ENCODE peak calls at places on chromosomes 11 and 22, in seven cellular contexts. One of them, this sample, is unnamed.

GRCh38 chr11:5304046-5304445 is 2.3 kb upstream of the OR51B4 start:
- DNase-seq in AG10803: peak
- DNase-seq in PC-3: no peak
- DNase-seq in glutamatergic neuron: no peak
- DNase-seq in brain microvascular endothelial cell: peak
- DNase-seq in bronchial epithelial cell: no peak
- DNase-seq in endothelial cell: no peak
- DNase-seq in this sample: no peak

GRCh38 chr11:94740975-94741707 is 27.0 kb upstream of the AMOTL1 start:
- DNase-seq in AG10803: peak
- DNase-seq in PC-3: peak
- DNase-seq in glutamatergic neuron: peak
- DNase-seq in brain microvascular endothelial cell: peak
- DNase-seq in bronchial epithelial cell: peak
- DNase-seq in endothelial cell: peak
- DNase-seq in this sample: peak

GRCh38 chr11:125049393-125049792 is 13.7 kb upstream of the SLC37A2 start:
- DNase-seq in AG10803: no peak
- DNase-seq in PC-3: no peak
- DNase-seq in glutamatergic neuron: no peak
- DNase-seq in brain microvascular endothelial cell: no peak
- DNase-seq in bronchial epithelial cell: peak
- DNase-seq in endothelial cell: no peak
- DNase-seq in this sample: no peak

GRCh38 chr22:43390166-43390565 is 21.6 kb upstream of the MPPED1 start:
- DNase-seq in AG10803: no peak
- DNase-seq in PC-3: no peak
- DNase-seq in glutamatergic neuron: no peak
- DNase-seq in brain microvascular endothelial cell: no peak
- DNase-seq in bronchial epithelial cell: no peak
- DNase-seq in endothelial cell: no peak
- DNase-seq in this sample: no peak

GRCh38 chr22:24142241-24142640 is 39.0 kb upstream of the SUSD2 start:
- DNase-seq in AG10803: no peak
- DNase-seq in PC-3: peak
- DNase-seq in glutamatergic neuron: no peak
- DNase-seq in brain microvascular endothelial cell: no peak
- DNase-seq in bronchial epithelial cell: peak
- DNase-seq in endothelial cell: no peak
- DNase-seq in this sample: no peak

GRCh38 chr11:123020968-123021367 is 39.3 kb upstream of the BSX start:
- DNase-seq in AG10803: peak
- DNase-seq in PC-3: peak
- DNase-seq in glutamatergic neuron: peak
- DNase-seq in brain microvascular endothelial cell: peak
- DNase-seq in bronchial epithelial cell: peak
- DNase-seq in endothelial cell: peak
- DNase-seq in this sample: peak

GRCh38 chr11:94171693-94172440 is 43.2 kb downstream of the PANX1 start:
- DNase-seq in AG10803: peak
- DNase-seq in PC-3: peak
- DNase-seq in glutamatergic neuron: peak
- DNase-seq in brain microvascular endothelial cell: peak
- DNase-seq in bronchial epithelial cell: no peak
- DNase-seq in endothelial cell: peak
- DNase-seq in this sample: peak

GRCh38 chr11:106398396-106399074 is 321.1 kb downstream of the AASDHPPT start:
- DNase-seq in AG10803: peak
- DNase-seq in PC-3: peak
- DNase-seq in glutamatergic neuron: no peak
- DNase-seq in brain microvascular endothelial cell: peak
- DNase-seq in bronchial epithelial cell: no peak
- DNase-seq in endothelial cell: no peak
- DNase-seq in this sample: no peak

GRCh38 chr11:70420008-70420464 is 21.7 kb downstream of the CTTN start:
- DNase-seq in AG10803: no peak
- DNase-seq in PC-3: peak
- DNase-seq in glutamatergic neuron: no peak
- DNase-seq in brain microvascular endothelial cell: peak
- DNase-seq in bronchial epithelial cell: peak
- DNase-seq in endothelial cell: no peak
- DNase-seq in this sample: no peak

GRCh38 chr11:116738975-116739374 is 33.8 kb downstream of the BUD13 start:
- DNase-seq in AG10803: no peak
- DNase-seq in PC-3: no peak
- DNase-seq in glutamatergic neuron: no peak
- DNase-seq in brain microvascular endothelial cell: no peak
- DNase-seq in bronchial epithelial cell: no peak
- DNase-seq in endothelial cell: no peak
- DNase-seq in this sample: no peak

GRCh38 chr11:116732740-116733385 is 39.9 kb downstream of the BUD13 start:
- DNase-seq in AG10803: peak
- DNase-seq in PC-3: peak
- DNase-seq in glutamatergic neuron: peak
- DNase-seq in brain microvascular endothelial cell: peak
- DNase-seq in bronchial epithelial cell: peak
- DNase-seq in endothelial cell: peak
- DNase-seq in this sample: peak

GRCh38 chr11:116733386-116733755 is 39.4 kb downstream of the BUD13 start:
- DNase-seq in AG10803: no peak
- DNase-seq in PC-3: no peak
- DNase-seq in glutamatergic neuron: no peak
- DNase-seq in brain microvascular endothelial cell: no peak
- DNase-seq in bronchial epithelial cell: no peak
- DNase-seq in endothelial cell: no peak
- DNase-seq in this sample: no peak

GRCh38 chr11:116733959-116734517 is 38.7 kb downstream of the BUD13 start:
- DNase-seq in AG10803: no peak
- DNase-seq in PC-3: no peak
- DNase-seq in glutamatergic neuron: no peak
- DNase-seq in brain microvascular endothelial cell: no peak
- DNase-seq in bronchial epithelial cell: no peak
- DNase-seq in endothelial cell: no peak
- DNase-seq in this sample: no peak

GRCh38 chr11:116736763-116737162 is 36.0 kb downstream of the BUD13 start:
- DNase-seq in AG10803: no peak
- DNase-seq in PC-3: peak
- DNase-seq in glutamatergic neuron: no peak
- DNase-seq in brain microvascular endothelial cell: no peak
- DNase-seq in bronchial epithelial cell: peak
- DNase-seq in endothelial cell: no peak
- DNase-seq in this sample: no peak
- TF ChIP-seq CTCF in AG10803: no peak
- TF ChIP-seq CTCF in PC-3: peak
- TF ChIP-seq CTCF in glutamatergic neuron: no peak
- TF ChIP-seq CTCF in brain microvascular endothelial cell: peak
- TF ChIP-seq CTCF in bronchial epithelial cell: peak
- TF ChIP-seq CTCF in endothelial cell: no peak
- TF ChIP-seq CTCF in this sample: no peak

DNA sequence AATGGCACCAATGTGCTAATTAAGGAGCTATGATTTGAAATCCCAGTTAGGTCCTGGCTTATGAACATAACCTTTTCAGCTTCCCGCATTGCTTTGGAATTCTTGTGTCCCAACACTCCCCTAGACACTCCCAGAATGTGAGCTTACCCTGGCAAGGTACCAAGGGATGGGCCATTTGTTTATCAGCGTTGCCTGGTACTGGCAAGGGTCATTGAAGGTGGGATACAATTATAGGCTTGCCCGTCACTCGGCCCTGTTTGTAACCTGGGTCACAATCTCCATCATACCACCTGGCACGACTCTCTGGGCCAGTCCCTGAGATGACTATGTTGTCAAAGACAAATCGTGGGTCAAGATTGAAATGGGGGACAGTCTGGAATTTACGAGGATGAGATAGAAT is 5.3 kb downstream of the CSRP3 start:
- DNase-seq in AG10803: no peak
- DNase-seq in PC-3: no peak
- DNase-seq in glutamatergic neuron: no peak
- DNase-seq in brain microvascular endothelial cell: no peak
- DNase-seq in bronchial epithelial cell: no peak
- DNase-seq in endothelial cell: no peak
- DNase-seq in this sample: no peak
- TF ChIP-seq CTCF in AG10803: no peak
- TF ChIP-seq CTCF in PC-3: no peak
- TF ChIP-seq CTCF in glutamatergic neuron: no peak
- TF ChIP-seq CTCF in brain microvascular endothelial cell: no peak
- TF ChIP-seq CTCF in bronchial epithelial cell: no peak
- TF ChIP-seq CTCF in endothelial cell: no peak
- TF ChIP-seq CTCF in this sample: no peak

DNA sequence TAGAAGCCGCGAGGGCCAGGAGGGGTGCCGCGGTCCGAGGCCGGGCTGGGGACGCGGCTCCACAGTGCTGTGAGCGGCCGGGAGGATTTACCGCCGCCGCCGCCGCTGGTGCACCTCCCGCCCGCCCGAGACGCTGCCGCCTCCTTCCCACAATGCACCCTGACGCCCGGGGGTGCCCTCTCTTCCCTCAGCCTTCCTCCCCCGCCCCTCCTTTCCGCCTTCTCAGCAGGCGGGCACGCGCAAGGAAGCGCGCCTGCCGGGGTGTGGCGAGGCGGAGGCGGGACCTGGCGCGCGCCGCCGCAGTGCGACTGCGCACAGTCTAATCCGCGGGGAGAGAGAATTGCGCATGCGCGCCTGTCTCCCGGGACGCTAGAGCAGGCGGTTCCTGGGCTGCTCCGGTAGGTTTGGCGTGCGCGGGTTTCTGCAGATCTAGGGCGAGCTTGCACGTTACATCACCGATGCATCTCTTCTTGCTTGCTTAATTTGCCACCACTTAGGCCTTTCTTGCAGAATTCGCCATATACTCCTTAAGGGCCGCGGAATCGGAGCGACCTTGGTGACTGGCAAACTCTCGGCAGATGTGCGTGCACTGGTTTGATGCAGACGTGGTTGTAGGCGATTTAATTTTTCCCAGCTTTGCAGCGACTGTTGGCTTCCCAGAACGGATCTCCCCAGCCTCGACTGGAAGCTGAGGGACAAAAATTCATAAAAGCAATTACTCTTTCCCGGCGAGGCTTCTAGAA is at the start of the genes GVQW3 and THAP12:
- DNase-seq in AG10803: peak
- DNase-seq in PC-3: peak
- DNase-seq in glutamatergic neuron: peak
- DNase-seq in brain microvascular endothelial cell: peak
- DNase-seq in bronchial epithelial cell: peak
- DNase-seq in endothelial cell: peak
- DNase-seq in this sample: peak
- TF ChIP-seq CTCF in AG10803: no peak
- TF ChIP-seq CTCF in PC-3: peak
- TF ChIP-seq CTCF in glutamatergic neuron: no peak
- TF ChIP-seq CTCF in brain microvascular endothelial cell: peak
- TF ChIP-seq CTCF in bronchial epithelial cell: no peak
- TF ChIP-seq CTCF in endothelial cell: no peak
- TF ChIP-seq CTCF in this sample: peak

GRCh38 chr22:26673485-26673884 is 16.1 kb downstream of the MIAT start:
- DNase-seq in AG10803: peak
- DNase-seq in PC-3: peak
- DNase-seq in glutamatergic neuron: no peak
- DNase-seq in brain microvascular endothelial cell: peak
- DNase-seq in bronchial epithelial cell: peak
- DNase-seq in endothelial cell: no peak
- DNase-seq in this sample: no peak

GRCh38 chr22:26675687-26676273 is 18.4 kb downstream of the MIAT start:
- DNase-seq in AG10803: no peak
- DNase-seq in PC-3: no peak
- DNase-seq in glutamatergic neuron: no peak
- DNase-seq in brain microvascular endothelial cell: no peak
- DNase-seq in bronchial epithelial cell: no peak
- DNase-seq in endothelial cell: no peak
- DNase-seq in this sample: no peak

GRCh38 chr22:26672060-26672471 is 14.7 kb downstream of the MIAT start:
- DNase-seq in AG10803: no peak
- DNase-seq in PC-3: no peak
- DNase-seq in glutamatergic neuron: no peak
- DNase-seq in brain microvascular endothelial cell: no peak
- DNase-seq in bronchial epithelial cell: no peak
- DNase-seq in endothelial cell: no peak
- DNase-seq in this sample: peak

GRCh38 chr22:26672590-26673468 is 15.4 kb downstream of the MIAT start:
- DNase-seq in AG10803: peak
- DNase-seq in PC-3: peak
- DNase-seq in glutamatergic neuron: peak
- DNase-seq in brain microvascular endothelial cell: peak
- DNase-seq in bronchial epithelial cell: peak
- DNase-seq in endothelial cell: peak
- DNase-seq in this sample: peak

GRCh38 chr22:26674211-26675190 is 17.1 kb downstream of the MIAT start:
- DNase-seq in AG10803: no peak
- DNase-seq in PC-3: no peak
- DNase-seq in glutamatergic neuron: no peak
- DNase-seq in brain microvascular endothelial cell: no peak
- DNase-seq in bronchial epithelial cell: peak
- DNase-seq in endothelial cell: no peak
- DNase-seq in this sample: peak
- TF ChIP-seq CTCF in AG10803: no peak
- TF ChIP-seq CTCF in PC-3: no peak
- TF ChIP-seq CTCF in glutamatergic neuron: no peak
- TF ChIP-seq CTCF in brain microvascular endothelial cell: no peak
- TF ChIP-seq CTCF in bronchial epithelial cell: no peak
- TF ChIP-seq CTCF in endothelial cell: no peak
- TF ChIP-seq CTCF in this sample: no peak

GRCh38 chr11:76598426-76598839 is 72.1 kb downstream of the LRRC32 start:
- DNase-seq in AG10803: peak
- DNase-seq in PC-3: peak
- DNase-seq in glutamatergic neuron: peak
- DNase-seq in brain microvascular endothelial cell: no peak
- DNase-seq in bronchial epithelial cell: no peak
- DNase-seq in endothelial cell: peak
- DNase-seq in this sample: peak
- TF ChIP-seq CTCF in AG10803: peak
- TF ChIP-seq CTCF in PC-3: peak
- TF ChIP-seq CTCF in glutamatergic neuron: no peak
- TF ChIP-seq CTCF in brain microvascular endothelial cell: peak
- TF ChIP-seq CTCF in bronchial epithelial cell: peak
- TF ChIP-seq CTCF in endothelial cell: peak
- TF ChIP-seq CTCF in this sample: peak

GRCh38 chr11:131486937-131487336 is 116.5 kb downstream of the NTM start:
- DNase-seq in AG10803: no peak
- DNase-seq in PC-3: no peak
- DNase-seq in glutamatergic neuron: no peak
- DNase-seq in brain microvascular endothelial cell: no peak
- DNase-seq in bronchial epithelial cell: no peak
- DNase-seq in endothelial cell: no peak
- DNase-seq in this sample: no peak
- TF ChIP-seq CTCF in AG10803: no peak
- TF ChIP-seq CTCF in PC-3: no peak
- TF ChIP-seq CTCF in glutamatergic neuron: no peak
- TF ChIP-seq CTCF in brain microvascular endothelial cell: no peak
- TF ChIP-seq CTCF in bronchial epithelial cell: no peak
- TF ChIP-seq CTCF in endothelial cell: no peak
- TF ChIP-seq CTCF in this sample: no peak

This sample was measured in GM20000.